ENCODE peak calls at places on chromosomes 2 and 18, in six cellular contexts. One of them, this sample, is unnamed.

GRCh38 chr2:20374919-20375318 is 24.3 kb upstream of the PUM2 start:
- DNase-seq in right cardiac atrium: no peak
- DNase-seq in NCI-H1092: no peak
- DNase-seq in stimulated activated CD8-positive, alpha-beta memory T cell treated with anti-CD3 and anti-CD28 coated beads, Interleukin-2, amount 100 ng/mL, for 1 hour: no peak
- DNase-seq in NCI-H2171 treated with DMSO at 0.1 percent for 48 hours: no peak
- DNase-seq in stimulated activated effector memory CD8-positive, alpha-beta T cell treated with anti-CD3 and anti-CD28 coated beads, Interleukin-12 subunit alpha, Interleukin-12 subunit beta, amount 100 ng/mL, for 72 hours: no peak
- DNase-seq in this sample: no peak

GRCh38 chr2:38590053-38590452 is 12.7 kb downstream of the HNRNPLL start:
- DNase-seq in right cardiac atrium: no peak
- DNase-seq in NCI-H1092: no peak
- DNase-seq in stimulated activated CD8-positive, alpha-beta memory T cell treated with anti-CD3 and anti-CD28 coated beads, Interleukin-2, amount 100 ng/mL, for 1 hour: no peak
- DNase-seq in NCI-H2171 treated with DMSO at 0.1 percent for 48 hours: no peak
- DNase-seq in stimulated activated effector memory CD8-positive, alpha-beta T cell treated with anti-CD3 and anti-CD28 coated beads, Interleukin-12 subunit alpha, Interleukin-12 subunit beta, amount 100 ng/mL, for 72 hours: no peak
- DNase-seq in this sample: no peak

GRCh38 chr2:58767833-58768726 is 527.0 kb upstream of the FANCL start:
- DNase-seq in right cardiac atrium: no peak
- DNase-seq in NCI-H1092: no peak
- DNase-seq in stimulated activated CD8-positive, alpha-beta memory T cell treated with anti-CD3 and anti-CD28 coated beads, Interleukin-2, amount 100 ng/mL, for 1 hour: no peak
- DNase-seq in NCI-H2171 treated with DMSO at 0.1 percent for 48 hours: no peak
- DNase-seq in stimulated activated effector memory CD8-positive, alpha-beta T cell treated with anti-CD3 and anti-CD28 coated beads, Interleukin-12 subunit alpha, Interleukin-12 subunit beta, amount 100 ng/mL, for 72 hours: no peak
- DNase-seq in this sample: no peak

GRCh38 chr18:44715245-44715644 is 34.6 kb downstream of the SETBP1 start:
- DNase-seq in right cardiac atrium: peak
- DNase-seq in NCI-H1092: no peak
- DNase-seq in stimulated activated CD8-positive, alpha-beta memory T cell treated with anti-CD3 and anti-CD28 coated beads, Interleukin-2, amount 100 ng/mL, for 1 hour: no peak
- DNase-seq in NCI-H2171 treated with DMSO at 0.1 percent for 48 hours: peak
- DNase-seq in stimulated activated effector memory CD8-positive, alpha-beta T cell treated with anti-CD3 and anti-CD28 coated beads, Interleukin-12 subunit alpha, Interleukin-12 subunit beta, amount 100 ng/mL, for 72 hours: no peak
- DNase-seq in this sample: no peak

GRCh38 chr2:14094592-14094991 is 537.9 kb upstream of the LRATD1 start:
- DNase-seq in right cardiac atrium: no peak
- DNase-seq in NCI-H1092: no peak
- DNase-seq in stimulated activated CD8-positive, alpha-beta memory T cell treated with anti-CD3 and anti-CD28 coated beads, Interleukin-2, amount 100 ng/mL, for 1 hour: no peak
- DNase-seq in NCI-H2171 treated with DMSO at 0.1 percent for 48 hours: no peak
- DNase-seq in stimulated activated effector memory CD8-positive, alpha-beta T cell treated with anti-CD3 and anti-CD28 coated beads, Interleukin-12 subunit alpha, Interleukin-12 subunit beta, amount 100 ng/mL, for 72 hours: no peak
- DNase-seq in this sample: no peak

GRCh38 chr2:6394266-6394665 is 471.4 kb downstream of the CMPK2 start:
- DNase-seq in right cardiac atrium: no peak
- DNase-seq in NCI-H1092: no peak
- DNase-seq in stimulated activated CD8-positive, alpha-beta memory T cell treated with anti-CD3 and anti-CD28 coated beads, Interleukin-2, amount 100 ng/mL, for 1 hour: no peak
- DNase-seq in NCI-H2171 treated with DMSO at 0.1 percent for 48 hours: no peak
- DNase-seq in stimulated activated effector memory CD8-positive, alpha-beta T cell treated with anti-CD3 and anti-CD28 coated beads, Interleukin-12 subunit alpha, Interleukin-12 subunit beta, amount 100 ng/mL, for 72 hours: no peak
- DNase-seq in this sample: no peak

GRCh38 chr2:99635710-99636431 is 146.1 kb upstream of the REV1 start:
- DNase-seq in right cardiac atrium: peak
- DNase-seq in NCI-H1092: no peak
- DNase-seq in stimulated activated CD8-positive, alpha-beta memory T cell treated with anti-CD3 and anti-CD28 coated beads, Interleukin-2, amount 100 ng/mL, for 1 hour: no peak
- DNase-seq in NCI-H2171 treated with DMSO at 0.1 percent for 48 hours: no peak
- DNase-seq in stimulated activated effector memory CD8-positive, alpha-beta T cell treated with anti-CD3 and anti-CD28 coated beads, Interleukin-12 subunit alpha, Interleukin-12 subunit beta, amount 100 ng/mL, for 72 hours: no peak
- DNase-seq in this sample: no peak

GRCh38 chr2:96509847-96510230 is 4.7 kb upstream of the NEURL3 start:
- DNase-seq in right cardiac atrium: no peak
- DNase-seq in NCI-H1092: no peak
- DNase-seq in stimulated activated CD8-positive, alpha-beta memory T cell treated with anti-CD3 and anti-CD28 coated beads, Interleukin-2, amount 100 ng/mL, for 1 hour: no peak
- DNase-seq in NCI-H2171 treated with DMSO at 0.1 percent for 48 hours: no peak
- DNase-seq in stimulated activated effector memory CD8-positive, alpha-beta T cell treated with anti-CD3 and anti-CD28 coated beads, Interleukin-12 subunit alpha, Interleukin-12 subunit beta, amount 100 ng/mL, for 72 hours: no peak
- DNase-seq in this sample: no peak

GRCh38 chr2:62099523-62100175 is 96.3 kb upstream of the B3GNT2 start:
- DNase-seq in right cardiac atrium: no peak
- DNase-seq in NCI-H1092: no peak
- DNase-seq in stimulated activated CD8-positive, alpha-beta memory T cell treated with anti-CD3 and anti-CD28 coated beads, Interleukin-2, amount 100 ng/mL, for 1 hour: no peak
- DNase-seq in NCI-H2171 treated with DMSO at 0.1 percent for 48 hours: no peak
- DNase-seq in stimulated activated effector memory CD8-positive, alpha-beta T cell treated with anti-CD3 and anti-CD28 coated beads, Interleukin-12 subunit alpha, Interleukin-12 subunit beta, amount 100 ng/mL, for 72 hours: no peak
- DNase-seq in this sample: no peak

GRCh38 chr2:43872151-43872550 is 33.4 kb downstream of the ABCG8 start:
- DNase-seq in right cardiac atrium: no peak
- DNase-seq in NCI-H1092: no peak
- DNase-seq in stimulated activated CD8-positive, alpha-beta memory T cell treated with anti-CD3 and anti-CD28 coated beads, Interleukin-2, amount 100 ng/mL, for 1 hour: no peak
- DNase-seq in NCI-H2171 treated with DMSO at 0.1 percent for 48 hours: no peak
- DNase-seq in stimulated activated effector memory CD8-positive, alpha-beta T cell treated with anti-CD3 and anti-CD28 coated beads, Interleukin-12 subunit alpha, Interleukin-12 subunit beta, amount 100 ng/mL, for 72 hours: no peak
- DNase-seq in this sample: no peak

GRCh38 chr2:215874418-215874817 is 138.9 kb downstream of the MREG start:
- DNase-seq in right cardiac atrium: no peak
- DNase-seq in NCI-H1092: no peak
- DNase-seq in stimulated activated CD8-positive, alpha-beta memory T cell treated with anti-CD3 and anti-CD28 coated beads, Interleukin-2, amount 100 ng/mL, for 1 hour: no peak
- DNase-seq in NCI-H2171 treated with DMSO at 0.1 percent for 48 hours: no peak
- DNase-seq in stimulated activated effector memory CD8-positive, alpha-beta T cell treated with anti-CD3 and anti-CD28 coated beads, Interleukin-12 subunit alpha, Interleukin-12 subunit beta, amount 100 ng/mL, for 72 hours: no peak
- DNase-seq in this sample: no peak

GRCh38 chr2:224865016-224865415 is 148.9 kb upstream of the CCDC195 start:
- DNase-seq in right cardiac atrium: no peak
- DNase-seq in NCI-H1092: no peak
- DNase-seq in stimulated activated CD8-positive, alpha-beta memory T cell treated with anti-CD3 and anti-CD28 coated beads, Interleukin-2, amount 100 ng/mL, for 1 hour: no peak
- DNase-seq in NCI-H2171 treated with DMSO at 0.1 percent for 48 hours: peak
- DNase-seq in stimulated activated effector memory CD8-positive, alpha-beta T cell treated with anti-CD3 and anti-CD28 coated beads, Interleukin-12 subunit alpha, Interleukin-12 subunit beta, amount 100 ng/mL, for 72 hours: no peak
- DNase-seq in this sample: no peak

GRCh38 chr18:49446481-49446880 is 14.0 kb downstream of the DYM start:
- DNase-seq in right cardiac atrium: no peak
- DNase-seq in NCI-H1092: no peak
- DNase-seq in stimulated activated CD8-positive, alpha-beta memory T cell treated with anti-CD3 and anti-CD28 coated beads, Interleukin-2, amount 100 ng/mL, for 1 hour: no peak
- DNase-seq in NCI-H2171 treated with DMSO at 0.1 percent for 48 hours: no peak
- DNase-seq in stimulated activated effector memory CD8-positive, alpha-beta T cell treated with anti-CD3 and anti-CD28 coated beads, Interleukin-12 subunit alpha, Interleukin-12 subunit beta, amount 100 ng/mL, for 72 hours: no peak
- DNase-seq in this sample: no peak

GRCh38 chr18:67104700-67105284 is 411.7 kb downstream of the DSEL start:
- DNase-seq in right cardiac atrium: peak
- DNase-seq in NCI-H1092: peak
- DNase-seq in stimulated activated CD8-positive, alpha-beta memory T cell treated with anti-CD3 and anti-CD28 coated beads, Interleukin-2, amount 100 ng/mL, for 1 hour: no peak
- DNase-seq in NCI-H2171 treated with DMSO at 0.1 percent for 48 hours: peak
- DNase-seq in stimulated activated effector memory CD8-positive, alpha-beta T cell treated with anti-CD3 and anti-CD28 coated beads, Interleukin-12 subunit alpha, Interleukin-12 subunit beta, amount 100 ng/mL, for 72 hours: peak
- DNase-seq in this sample: no peak

GRCh38 chr2:206225435-206226232 is 48.8 kb upstream of the ZDBF2 start:
- DNase-seq in right cardiac atrium: no peak
- DNase-seq in NCI-H1092: no peak
- DNase-seq in stimulated activated CD8-positive, alpha-beta memory T cell treated with anti-CD3 and anti-CD28 coated beads, Interleukin-2, amount 100 ng/mL, for 1 hour: no peak
- DNase-seq in NCI-H2171 treated with DMSO at 0.1 percent for 48 hours: no peak
- DNase-seq in stimulated activated effector memory CD8-positive, alpha-beta T cell treated with anti-CD3 and anti-CD28 coated beads, Interleukin-12 subunit alpha, Interleukin-12 subunit beta, amount 100 ng/mL, for 72 hours: no peak
- DNase-seq in this sample: no peak

This sample was measured in naive B cell.